ENCODE peak calls at places on chromosomes 1 and 21, in six cellular contexts. One of them, this sample, is unnamed.

GRCh38 chr1:174049514-174049913 is 27.4 kb upstream of the RC3H1 start:
- DNase-seq in GM12878: no peak
- DNase-seq in HepG2: no peak
- DNase-seq in endothelial cell of umbilical vein: no peak
- DNase-seq in A549: no peak
- DNase-seq in K562: no peak
- DNase-seq in this sample: no peak

GRCh38 chr1:34928865-34929496 is 469 bp downstream of the DLGAP3 start:
- DNase-seq in GM12878: no peak
- DNase-seq in HepG2: no peak
- DNase-seq in K562: peak
- DNase-seq in endothelial cell of umbilical vein: peak
- DNase-seq in A549: no peak
- DNase-seq in this sample: no peak

GRCh38 chr1:223775711-223776074 is 63.4 kb downstream of the CAPN2 start:
- DNase-seq in A549: no peak
- DNase-seq in K562: no peak
- DNase-seq in GM12878: no peak
- DNase-seq in HepG2: no peak
- DNase-seq in endothelial cell of umbilical vein: no peak
- DNase-seq in this sample: no peak

GRCh38 chr1:178540646-178541045 is 27.7 kb downstream of the TEX35 start:
- DNase-seq in K562: no peak
- DNase-seq in GM12878: no peak
- DNase-seq in A549: no peak
- DNase-seq in endothelial cell of umbilical vein: no peak
- DNase-seq in HepG2: no peak
- DNase-seq in this sample: no peak

GRCh38 chr1:228238007-228238406 is 30.2 kb downstream of the OBSCN start:
- DNase-seq in GM12878: no peak
- DNase-seq in endothelial cell of umbilical vein: no peak
- DNase-seq in A549: no peak
- DNase-seq in HepG2: no peak
- DNase-seq in K562: no peak
- DNase-seq in this sample: no peak

GRCh38 chr1:224565186-224565585 is 50.9 kb upstream of the CNIH3 start:
- DNase-seq in GM12878: no peak
- DNase-seq in endothelial cell of umbilical vein: peak
- DNase-seq in A549: peak
- DNase-seq in HepG2: peak
- DNase-seq in K562: no peak
- DNase-seq in this sample: peak

GRCh38 chr21:39184050-39184980 is 1.1 kb upstream of the PSMG1 start:
- DNase-seq in endothelial cell of umbilical vein: no peak
- DNase-seq in GM12878: no peak
- DNase-seq in K562: no peak
- DNase-seq in A549: no peak
- DNase-seq in HepG2: no peak
- DNase-seq in this sample: peak

GRCh38 chr1:109283748-109284600 is 1.0 kb upstream of the PSRC1 start:
- DNase-seq in endothelial cell of umbilical vein: no peak
- DNase-seq in GM12878: no peak
- DNase-seq in HepG2: no peak
- DNase-seq in K562: no peak
- DNase-seq in A549: no peak
- DNase-seq in this sample: no peak

GRCh38 chr21:42991992-42992740 is 17.8 kb downstream of the PKNOX1 start:
- DNase-seq in endothelial cell of umbilical vein: peak
- DNase-seq in HepG2: no peak
- DNase-seq in K562: peak
- DNase-seq in A549: no peak
- DNase-seq in GM12878: no peak
- DNase-seq in this sample: peak

GRCh38 chr1:117541003-117541402 is 64.8 kb upstream of the TENT5C start:
- DNase-seq in endothelial cell of umbilical vein: no peak
- DNase-seq in A549: no peak
- DNase-seq in K562: no peak
- DNase-seq in HepG2: no peak
- DNase-seq in GM12878: no peak
- DNase-seq in this sample: peak

GRCh38 chr1:52127181-52128175 is 14.4 kb upstream of the ZFYVE9 start:
- DNase-seq in A549: peak
- DNase-seq in GM12878: no peak
- DNase-seq in K562: no peak
- DNase-seq in HepG2: peak
- DNase-seq in endothelial cell of umbilical vein: peak
- DNase-seq in this sample: peak

GRCh38 chr1:201511925-201512539 is 5.1 kb upstream of the CSRP1 start:
- DNase-seq in K562: no peak
- DNase-seq in A549: no peak
- DNase-seq in endothelial cell of umbilical vein: peak
- DNase-seq in GM12878: peak
- DNase-seq in HepG2: peak
- DNase-seq in this sample: peak

GRCh38 chr1:222124602-222125001 is 382.7 kb upstream of the DUSP10 start:
- DNase-seq in endothelial cell of umbilical vein: no peak
- DNase-seq in GM12878: no peak
- DNase-seq in HepG2: no peak
- DNase-seq in A549: no peak
- DNase-seq in K562: no peak
- DNase-seq in this sample: no peak
- TF ChIP-seq MAX in endothelial cell of umbilical vein: no peak
- TF ChIP-seq MAX in GM12878: no peak
- TF ChIP-seq MAX in HepG2: no peak
- TF ChIP-seq MAX in A549: no peak
- TF ChIP-seq MAX in K562: no peak
- TF ChIP-seq MAX in this sample: no peak

GRCh38 chr1:235297579-235297978 is 30.4 kb downstream of the ARID4B start:
- DNase-seq in K562: no peak
- DNase-seq in HepG2: no peak
- DNase-seq in GM12878: no peak
- DNase-seq in A549: no peak
- DNase-seq in endothelial cell of umbilical vein: no peak
- DNase-seq in this sample: no peak
- TF ChIP-seq MYC in K562: no peak
- TF ChIP-seq MYC in HepG2: no peak
- TF ChIP-seq MYC in GM12878: no peak
- TF ChIP-seq MYC in A549: no peak
- TF ChIP-seq MYC in endothelial cell of umbilical vein: no peak
- TF ChIP-seq MYC in this sample: no peak

GRCh38 chr1:235239821-235240220 is 78.8 kb upstream of the RBM34 start:
- DNase-seq in HepG2: peak
- DNase-seq in GM12878: no peak
- DNase-seq in endothelial cell of umbilical vein: no peak
- DNase-seq in K562: no peak
- DNase-seq in A549: no peak
- DNase-seq in this sample: no peak
- TF ChIP-seq MAX in HepG2: no peak
- TF ChIP-seq MAX in GM12878: no peak
- TF ChIP-seq MAX in endothelial cell of umbilical vein: no peak
- TF ChIP-seq MAX in K562: no peak
- TF ChIP-seq MAX in A549: no peak
- TF ChIP-seq MAX in this sample: no peak

GRCh38 chr1:167665469-167665868 is 35.4 kb downstream of the RCSD1 start:
- DNase-seq in GM12878: no peak
- DNase-seq in endothelial cell of umbilical vein: no peak
- DNase-seq in A549: no peak
- DNase-seq in HepG2: no peak
- DNase-seq in K562: no peak
- DNase-seq in this sample: no peak
- TF ChIP-seq MYC in GM12878: no peak
- TF ChIP-seq MYC in endothelial cell of umbilical vein: no peak
- TF ChIP-seq MYC in A549: no peak
- TF ChIP-seq MYC in HepG2: no peak
- TF ChIP-seq MYC in K562: no peak
- TF ChIP-seq MYC in this sample: no peak

GRCh38 chr21:37700641-37701202 is 215.5 kb downstream of the KCNJ6 start:
- DNase-seq in GM12878: peak
- DNase-seq in HepG2: peak
- DNase-seq in A549: peak
- DNase-seq in endothelial cell of umbilical vein: peak
- DNase-seq in K562: peak
- DNase-seq in this sample: peak
- TF ChIP-seq MAX in GM12878: no peak
- TF ChIP-seq MAX in HepG2: no peak
- TF ChIP-seq MAX in A549: peak
- TF ChIP-seq MAX in endothelial cell of umbilical vein: peak
- TF ChIP-seq MAX in K562: no peak
- TF ChIP-seq MAX in this sample: peak

DNA sequence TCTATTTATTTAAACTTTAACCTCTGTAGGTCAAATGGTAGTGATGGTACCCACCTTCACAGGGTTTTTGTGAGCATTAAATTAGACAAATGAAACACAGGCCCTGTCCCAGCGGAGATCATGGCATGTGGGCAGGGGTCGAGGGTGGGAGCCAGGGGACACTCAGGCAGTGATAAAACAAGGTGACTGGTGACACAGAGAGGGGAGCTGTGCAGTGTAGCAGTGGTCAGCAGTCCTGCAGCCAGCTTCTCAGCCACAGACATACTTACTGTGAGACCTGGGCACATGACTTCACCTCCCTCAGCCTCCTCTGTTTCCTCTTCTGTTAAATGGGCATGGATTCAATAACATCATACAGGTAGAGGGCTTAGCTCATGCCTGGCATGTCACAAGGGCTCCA is 44.9 kb downstream of the SRRM1 start:
- DNase-seq in A549: no peak
- DNase-seq in endothelial cell of umbilical vein: no peak
- DNase-seq in GM12878: no peak
- DNase-seq in HepG2: no peak
- DNase-seq in K562: no peak
- DNase-seq in this sample: no peak
- TF ChIP-seq MYC in A549: no peak
- TF ChIP-seq MYC in endothelial cell of umbilical vein: no peak
- TF ChIP-seq MYC in GM12878: no peak
- TF ChIP-seq MYC in HepG2: no peak
- TF ChIP-seq MYC in K562: no peak
- TF ChIP-seq MYC in this sample: no peak

GRCh38 chr1:215682232-215682631 is 115.1 kb downstream of the KCTD3 start:
- DNase-seq in HepG2: no peak
- DNase-seq in K562: no peak
- DNase-seq in GM12878: no peak
- DNase-seq in A549: no peak
- DNase-seq in endothelial cell of umbilical vein: no peak
- DNase-seq in this sample: no peak
- TF ChIP-seq MAX in HepG2: no peak
- TF ChIP-seq MAX in K562: no peak
- TF ChIP-seq MAX in GM12878: no peak
- TF ChIP-seq MAX in A549: no peak
- TF ChIP-seq MAX in endothelial cell of umbilical vein: no peak
- TF ChIP-seq MAX in this sample: no peak

DNA sequence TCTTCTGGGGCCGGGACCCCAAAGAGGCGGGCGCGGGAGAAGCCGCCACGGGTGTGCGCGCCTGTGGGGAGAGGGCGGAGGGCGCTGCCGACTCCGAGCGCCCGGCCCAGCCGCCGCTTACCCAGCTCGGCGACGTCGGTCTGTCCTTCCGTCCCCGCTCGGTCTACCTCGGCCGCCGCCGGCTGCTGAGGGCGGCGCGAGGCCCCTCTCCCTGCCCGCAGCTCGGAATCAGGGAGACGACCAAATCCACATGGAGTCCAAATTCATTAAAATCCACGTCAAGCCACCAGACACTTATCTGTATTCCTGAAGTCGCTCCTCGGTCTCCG is 698 bp downstream of the PLXNA2 start:
- DNase-seq in HepG2: no peak
- DNase-seq in A549: no peak
- DNase-seq in GM12878: no peak
- DNase-seq in K562: no peak
- DNase-seq in endothelial cell of umbilical vein: no peak
- DNase-seq in this sample: peak
- TF ChIP-seq MYC in HepG2: no peak
- TF ChIP-seq MYC in A549: no peak
- TF ChIP-seq MYC in GM12878: no peak
- TF ChIP-seq MYC in K562: no peak
- TF ChIP-seq MYC in endothelial cell of umbilical vein: no peak
- TF ChIP-seq MYC in this sample: no peak

GRCh38 chr1:234729566-234729965 is 119.6 kb upstream of the IRF2BP2 start:
- DNase-seq in K562: no peak
- DNase-seq in endothelial cell of umbilical vein: no peak
- DNase-seq in GM12878: no peak
- DNase-seq in A549: no peak
- DNase-seq in HepG2: no peak
- DNase-seq in this sample: no peak
- TF ChIP-seq MAX in K562: no peak
- TF ChIP-seq MAX in endothelial cell of umbilical vein: no peak
- TF ChIP-seq MAX in GM12878: no peak
- TF ChIP-seq MAX in A549: no peak
- TF ChIP-seq MAX in HepG2: no peak
- TF ChIP-seq MAX in this sample: no peak

DNA sequence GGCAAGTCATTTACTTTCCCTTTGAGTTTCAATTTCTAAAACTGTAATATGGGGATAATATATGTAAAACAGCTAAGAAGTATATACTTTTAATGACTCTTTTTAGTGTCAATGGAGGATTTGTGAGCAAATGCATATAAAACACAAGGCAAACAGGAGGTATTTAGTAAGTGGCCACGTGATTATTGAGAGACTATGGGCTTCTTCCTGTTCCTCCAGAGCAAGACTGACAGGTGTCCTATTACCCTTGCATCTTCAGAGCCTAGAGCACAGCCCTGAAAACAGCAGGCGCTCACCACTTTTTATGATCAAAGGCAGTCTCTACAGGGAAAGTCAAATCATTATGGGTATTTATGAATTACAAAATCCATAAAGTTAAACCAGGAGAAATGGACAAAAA is 941 bp upstream of the ROR1 start:
- DNase-seq in endothelial cell of umbilical vein: no peak
- DNase-seq in K562: no peak
- DNase-seq in A549: no peak
- DNase-seq in HepG2: no peak
- DNase-seq in GM12878: no peak
- DNase-seq in this sample: no peak
- TF ChIP-seq MYC in endothelial cell of umbilical vein: no peak
- TF ChIP-seq MYC in K562: no peak
- TF ChIP-seq MYC in A549: no peak
- TF ChIP-seq MYC in HepG2: no peak
- TF ChIP-seq MYC in GM12878: no peak
- TF ChIP-seq MYC in this sample: no peak

This sample was measured in NB4.